ENCODE peak calls at places on chromosomes 4 and X, in ten cellular contexts. K is activated T-helper 1 cell treated with anti-CD3 and anti-CD28 coated beads, Interleukin-2, amount 50 U/mL, for 16 hours; P is immature natural killer cell; B is EL; T is GM19239; Q is ascending aorta; S is activated CD4-positive, CD25-positive, alpha-beta regulatory T cell treated with anti-CD3 and anti-CD28 coated beads, Interleukin-2, amount 50 U/mL, for 72 hours; E is foreskin fibroblast; R is brain microvascular endothelial cell; I is stimulated activated naive B cell treated with anti-CD40 and anti-IgM and Interleukin-4, amounts not matched to agents 10 μg/mL and 1 μg/mL and 100 μg/mL, for 72 hours. C is an unnamed sample.

GRCh38 chr4:140735779-140736391 is 20.3 kb downstream of the TBC1D9 start:
- DNase-seq in I (no peak), R (no peak), T (no peak), K (no peak), B (no peak), Q (no peak), S (no peak), E (no peak), P (no peak), C (no peak)

GRCh38 chr4:109912706-109913621 is at the start of gene EGF:
- DNase-seq in R (peak), E (peak), Q (no peak), S (no peak), P (no peak), I (no peak), B (peak), T (no peak), K (no peak), C (no peak)

GRCh38 chr4:113368056-113368455 is 318.6 kb downstream of the ANK2 start:
- DNase-seq in K (no peak), T (no peak), R (peak), I (no peak), P (no peak), B (peak), E (peak), Q (no peak), S (no peak), C (no peak)

GRCh38 chrX:17500145-17500579 is 125.2 kb downstream of the NHS start:
- DNase-seq in T (no peak), I (no peak), B (peak), R (peak), K (no peak), E (peak), P (no peak), Q (no peak), S (no peak), C (peak)

GRCh38 chr4:55358668-55359067 is 12.6 kb downstream of the SRD5A3 start:
- DNase-seq in I (no peak), S (no peak), R (peak), B (peak), T (no peak), P (no peak), E (peak), K (no peak), Q (no peak), C (no peak)

GRCh38 chrX:18129694-18130093 is 91.0 kb downstream of the BEND2 start:
- DNase-seq in E (no peak), S (no peak), R (no peak), K (no peak), P (no peak), T (no peak), I (no peak), Q (no peak), B (no peak), C (no peak)

GRCh38 chrX:101485212-101486064 is at the start of gene ARMCX4:
- DNase-seq in I (peak), S (peak), K (no peak), E (peak), R (peak), B (peak), T (no peak), P (no peak), Q (peak), C (peak)

GRCh38 chr4:80365928-80366327 is 30.4 kb downstream of the CFAP299 start:
- DNase-seq in S (peak), R (peak), P (peak), T (peak), Q (no peak), K (peak), B (peak), E (peak), I (peak), C (peak)

GRCh38 chr4:119211856-119212250 is 660 bp upstream of the USP53 start:
- DNase-seq in Q (no peak), P (no peak), R (no peak), B (no peak), S (no peak), K (no peak), T (peak), E (no peak), I (no peak), C (no peak)

GRCh38 chr4:159098482-159099127 is 4.3 kb upstream of the RAPGEF2 start:
- DNase-seq in S (no peak), B (no peak), T (no peak), E (no peak), K (no peak), P (no peak), Q (no peak), R (no peak), I (no peak), C (no peak)

GRCh38 chr4:88158038-88158359 is 440 bp downstream of the ABCG2 start:
- DNase-seq in E (no peak), Q (no peak), P (no peak), R (no peak), I (no peak), K (no peak), S (no peak), B (no peak), T (no peak), C (no peak)

GRCh38 chr4:146855761-146856160 is 89.9 kb downstream of the TTC29 start:
- DNase-seq in B (no peak), Q (no peak), K (no peak), R (no peak), E (no peak), T (no peak), P (no peak), I (no peak), S (no peak), C (no peak)

GRCh38 chr4:105186701-105187158 is 40.1 kb downstream of the TET2 start:
- DNase-seq in I (no peak), T (no peak), K (no peak), S (no peak), P (no peak), Q (no peak), E (no peak), R (peak), B (no peak), C (no peak)

GRCh38 chr4:152171556-152171955 is 364.3 kb downstream of the FBXW7 start:
- DNase-seq in P (no peak), B (no peak), R (no peak), K (no peak), I (no peak), T (no peak), S (no peak), Q (no peak), E (no peak), C (no peak)

GRCh38 chr4:140711910-140712309 is 44.3 kb downstream of the TBC1D9 start:
- DNase-seq in K (no peak), S (no peak), I (no peak), E (no peak), Q (no peak), P (no peak), T (no peak), R (no peak), B (no peak), C (no peak)

GRCh38 chr4:139555705-139556070 is 331 bp downstream of the SETD7 start:
- DNase-seq in I (no peak), T (no peak), S (peak), Q (no peak), P (no peak), B (no peak), E (no peak), R (no peak), K (no peak), C (peak)

GRCh38 chr4:120693817-120694216 is 228.7 kb downstream of the PRDM5 start:
- DNase-seq in B (no peak), I (no peak), P (no peak), R (no peak), S (no peak), T (no peak), Q (no peak), E (no peak), K (no peak), C (no peak)

C was measured in islet precursor cell.